ENCODE peak calls at places on chromosomes 16 and 17, in nine cellular contexts. One of them, this sample, is unnamed.

GRCh38 chr16:3580271-3580670 is 3.1 kb upstream of the NLRC3 start:
- DNase-seq in nephron progenitor cell: no peak
- DNase-seq in body of pancreas: no peak
- DNase-seq in GM20000: no peak
- DNase-seq in kidney epithelial cell: no peak
- DNase-seq in H1: no peak
- DNase-seq in HFF-Myc: no peak
- DNase-seq in fibroblast of lung: peak; percentile 6
- DNase-seq in endothelial cell of umbilical vein: no peak
- DNase-seq in this sample: no peak

GRCh38 chr16:89595330-89596060 is 17.9 kb upstream of the DPEP1 start:
- DNase-seq in body of pancreas: no peak
- DNase-seq in kidney epithelial cell: no peak
- DNase-seq in endothelial cell of umbilical vein: no peak
- DNase-seq in nephron progenitor cell: no peak
- DNase-seq in GM20000: no peak
- DNase-seq in fibroblast of lung: no peak
- DNase-seq in HFF-Myc: no peak
- DNase-seq in H1: no peak
- DNase-seq in this sample: no peak

GRCh38 chr17:50423553-50424159 is 2.4 kb upstream of the ACSF2 start:
- DNase-seq in GM20000: no peak
- DNase-seq in fibroblast of lung: peak; percentile 94
- DNase-seq in body of pancreas: peak; percentile 49
- DNase-seq in endothelial cell of umbilical vein: peak; percentile 83
- DNase-seq in nephron progenitor cell: no peak
- DNase-seq in H1: no peak
- DNase-seq in kidney epithelial cell: peak; percentile 53
- DNase-seq in HFF-Myc: peak; percentile 66
- DNase-seq in this sample: no peak

GRCh38 chr17:66702106-66702936 is 132.6 kb upstream of the CACNG5 start:
- DNase-seq in GM20000: no peak
- DNase-seq in kidney epithelial cell: no peak
- DNase-seq in endothelial cell of umbilical vein: no peak
- DNase-seq in nephron progenitor cell: no peak
- DNase-seq in fibroblast of lung: peak; percentile 64
- DNase-seq in HFF-Myc: no peak
- DNase-seq in body of pancreas: no peak
- DNase-seq in H1: no peak
- DNase-seq in this sample: no peak

GRCh38 chr17:28528329-28529011 is 22.3 kb downstream of the FOXN1 start:
- DNase-seq in fibroblast of lung: no peak
- DNase-seq in H1: no peak
- DNase-seq in GM20000: no peak
- DNase-seq in kidney epithelial cell: no peak
- DNase-seq in body of pancreas: no peak
- DNase-seq in HFF-Myc: no peak
- DNase-seq in endothelial cell of umbilical vein: no peak
- DNase-seq in nephron progenitor cell: no peak
- DNase-seq in this sample: no peak

GRCh38 chr17:78137392-78138203 is 7.0 kb downstream of the TMC8 start:
- DNase-seq in H1: no peak
- DNase-seq in endothelial cell of umbilical vein: no peak
- DNase-seq in nephron progenitor cell: no peak
- DNase-seq in fibroblast of lung: no peak
- DNase-seq in body of pancreas: no peak
- DNase-seq in kidney epithelial cell: no peak
- DNase-seq in GM20000: peak; percentile 37
- DNase-seq in HFF-Myc: no peak
- DNase-seq in this sample: no peak

GRCh38 chr16:31465788-31466370 is 6.1 kb upstream of the TGFB1I1 start:
- DNase-seq in kidney epithelial cell: no peak
- DNase-seq in fibroblast of lung: no peak
- DNase-seq in endothelial cell of umbilical vein: no peak
- DNase-seq in H1: no peak
- DNase-seq in body of pancreas: no peak
- DNase-seq in HFF-Myc: no peak
- DNase-seq in GM20000: peak; percentile 9
- DNase-seq in nephron progenitor cell: no peak
- DNase-seq in this sample: no peak

GRCh38 chr16:3812469-3813172 is 67.9 kb downstream of the CREBBP start:
- DNase-seq in endothelial cell of umbilical vein: no peak
- DNase-seq in kidney epithelial cell: no peak
- DNase-seq in fibroblast of lung: no peak
- DNase-seq in H1: no peak
- DNase-seq in HFF-Myc: no peak
- DNase-seq in GM20000: no peak
- DNase-seq in nephron progenitor cell: no peak
- DNase-seq in body of pancreas: no peak
- DNase-seq in this sample: no peak

GRCh38 chr17:76674600-76674999 is 31.0 kb upstream of the ST6GALNAC1 start:
- DNase-seq in GM20000: peak; percentile 2
- DNase-seq in endothelial cell of umbilical vein: no peak
- DNase-seq in kidney epithelial cell: no peak
- DNase-seq in body of pancreas: no peak
- DNase-seq in H1: no peak
- DNase-seq in fibroblast of lung: no peak
- DNase-seq in HFF-Myc: no peak
- DNase-seq in nephron progenitor cell: no peak
- DNase-seq in this sample: no peak

GRCh38 chr17:62854026-62854425 is 45.9 kb upstream of the MARCHF10 start:
- DNase-seq in endothelial cell of umbilical vein: no peak
- DNase-seq in HFF-Myc: peak; percentile 33
- DNase-seq in body of pancreas: no peak
- DNase-seq in kidney epithelial cell: no peak
- DNase-seq in H1: no peak
- DNase-seq in nephron progenitor cell: no peak
- DNase-seq in GM20000: no peak
- DNase-seq in fibroblast of lung: no peak
- DNase-seq in this sample: no peak

GRCh38 chr16:71894229-71894920 is 956 bp upstream of the IST1 start:
- DNase-seq in endothelial cell of umbilical vein: peak; percentile 77
- DNase-seq in kidney epithelial cell: no peak
- DNase-seq in H1: peak; percentile 39
- DNase-seq in fibroblast of lung: peak; percentile 71
- DNase-seq in GM20000: no peak
- DNase-seq in nephron progenitor cell: peak; percentile 50
- DNase-seq in HFF-Myc: peak; percentile 24
- DNase-seq in body of pancreas: peak; percentile 66
- DNase-seq in this sample: no peak
- TF ChIP-seq CTCF in endothelial cell of umbilical vein: no peak
- TF ChIP-seq CTCF in kidney epithelial cell: no peak
- TF ChIP-seq CTCF in H1: no peak
- TF ChIP-seq CTCF in fibroblast of lung: no peak
- TF ChIP-seq CTCF in GM20000: peak; percentile 23
- TF ChIP-seq CTCF in nephron progenitor cell: no peak
- TF ChIP-seq CTCF in HFF-Myc: peak; percentile 8
- TF ChIP-seq CTCF in body of pancreas: no peak
- TF ChIP-seq CTCF in this sample: peak; percentile 6

GRCh38 chr16:2531696-2532493 is 687 bp upstream of the CEMP1 start:
- DNase-seq in GM20000: peak; percentile 99
- DNase-seq in body of pancreas: peak; percentile 99
- DNase-seq in HFF-Myc: peak; percentile 85
- DNase-seq in kidney epithelial cell: peak; percentile 81
- DNase-seq in nephron progenitor cell: peak; percentile 97
- DNase-seq in endothelial cell of umbilical vein: peak; percentile 96
- DNase-seq in H1: peak; percentile 88
- DNase-seq in fibroblast of lung: peak; percentile 96
- DNase-seq in this sample: peak; percentile 89

GRCh38 chr16:2533912-2534311 is 2.7 kb upstream of the CEMP1 start:
- DNase-seq in body of pancreas: no peak
- DNase-seq in kidney epithelial cell: no peak
- DNase-seq in fibroblast of lung: no peak
- DNase-seq in endothelial cell of umbilical vein: no peak
- DNase-seq in HFF-Myc: no peak
- DNase-seq in nephron progenitor cell: no peak
- DNase-seq in H1: no peak
- DNase-seq in GM20000: no peak
- DNase-seq in this sample: no peak

GRCh38 chr16:2535644-2536021 is 2.2 kb upstream of the PDPK1 start:
- DNase-seq in endothelial cell of umbilical vein: no peak
- DNase-seq in kidney epithelial cell: no peak
- DNase-seq in body of pancreas: no peak
- DNase-seq in HFF-Myc: no peak
- DNase-seq in H1: no peak
- DNase-seq in nephron progenitor cell: no peak
- DNase-seq in fibroblast of lung: peak; percentile 93
- DNase-seq in GM20000: no peak
- DNase-seq in this sample: no peak

GRCh38 chr16:2532494-2533141 is 1.4 kb upstream of the CEMP1 start:
- DNase-seq in H1: no peak
- DNase-seq in body of pancreas: peak; percentile 92
- DNase-seq in kidney epithelial cell: no peak
- DNase-seq in fibroblast of lung: peak; percentile 52
- DNase-seq in HFF-Myc: no peak
- DNase-seq in GM20000: peak; percentile 72
- DNase-seq in endothelial cell of umbilical vein: peak; percentile 46
- DNase-seq in nephron progenitor cell: no peak
- DNase-seq in this sample: no peak

GRCh38 chr16:2537451-2538379 is at the start of gene PDPK1:
- DNase-seq in body of pancreas: peak; percentile 94
- DNase-seq in nephron progenitor cell: peak; percentile 88
- DNase-seq in H1: peak; percentile 75
- DNase-seq in HFF-Myc: peak; percentile 65
- DNase-seq in endothelial cell of umbilical vein: peak; percentile 94
- DNase-seq in GM20000: peak; percentile 98
- DNase-seq in kidney epithelial cell: peak; percentile 65
- DNase-seq in fibroblast of lung: peak; percentile 93
- DNase-seq in this sample: peak; percentile 90
- TF ChIP-seq CTCF in body of pancreas: no peak
- TF ChIP-seq CTCF in nephron progenitor cell: no peak
- TF ChIP-seq CTCF in H1: no peak
- TF ChIP-seq CTCF in HFF-Myc: no peak
- TF ChIP-seq CTCF in endothelial cell of umbilical vein: no peak
- TF ChIP-seq CTCF in GM20000: no peak
- TF ChIP-seq CTCF in kidney epithelial cell: no peak
- TF ChIP-seq CTCF in fibroblast of lung: no peak
- TF ChIP-seq CTCF in this sample: no peak

DNA sequence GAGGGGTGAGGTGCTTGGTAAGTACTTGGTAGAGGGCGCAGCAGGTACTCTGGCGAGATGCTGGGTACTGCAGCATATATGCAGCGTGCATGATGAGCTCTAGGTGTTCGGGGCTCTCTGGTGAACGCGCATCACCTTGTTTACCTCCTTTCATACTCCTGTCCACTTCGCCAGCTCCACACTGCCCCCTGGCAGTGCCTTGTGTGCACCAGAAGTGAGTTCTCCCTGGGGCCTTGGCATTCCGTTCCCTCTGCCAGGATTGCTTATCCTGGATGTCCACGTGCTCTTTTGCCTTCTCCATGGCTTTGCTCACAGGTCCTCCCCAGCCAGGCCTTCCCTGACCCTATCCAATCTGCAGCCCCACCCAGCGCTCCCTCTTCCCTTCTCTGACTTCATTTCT is 154.2 kb downstream of the MRM1 start:
- DNase-seq in nephron progenitor cell: no peak
- DNase-seq in body of pancreas: peak; percentile 11
- DNase-seq in endothelial cell of umbilical vein: peak; percentile 5
- DNase-seq in HFF-Myc: no peak
- DNase-seq in GM20000: peak; percentile 52
- DNase-seq in H1: peak; percentile 41
- DNase-seq in kidney epithelial cell: no peak
- DNase-seq in fibroblast of lung: no peak
- DNase-seq in this sample: no peak
- TF ChIP-seq CTCF in nephron progenitor cell: peak; percentile 22
- TF ChIP-seq CTCF in body of pancreas: no peak
- TF ChIP-seq CTCF in endothelial cell of umbilical vein: peak; percentile 19
- TF ChIP-seq CTCF in HFF-Myc: peak; percentile 65
- TF ChIP-seq CTCF in GM20000: peak; percentile 52
- TF ChIP-seq CTCF in H1: peak; percentile 88
- TF ChIP-seq CTCF in kidney epithelial cell: peak; percentile 50
- TF ChIP-seq CTCF in fibroblast of lung: no peak
- TF ChIP-seq CTCF in this sample: peak; percentile 47

DNA sequence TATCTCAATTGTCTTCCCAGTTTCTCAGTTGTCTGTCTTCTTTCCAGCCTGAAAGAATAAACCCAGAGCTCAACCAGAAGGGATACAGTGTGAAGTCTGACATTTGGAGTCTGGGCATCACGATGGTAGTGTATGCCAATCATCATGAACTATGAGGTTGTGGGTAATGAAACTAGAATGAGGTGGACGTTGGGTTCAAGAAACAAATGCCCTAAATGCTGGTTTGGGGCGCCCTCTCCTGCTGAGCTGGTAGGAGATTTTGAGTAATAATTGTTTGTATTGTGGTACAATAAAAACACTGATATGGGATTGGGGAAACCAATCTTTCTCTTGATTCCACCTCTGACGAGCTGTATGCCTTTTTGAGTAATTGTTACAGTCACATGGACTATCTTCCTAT is 110.4 kb downstream of the MAP2K6 start:
- DNase-seq in kidney epithelial cell: no peak
- DNase-seq in nephron progenitor cell: no peak
- DNase-seq in H1: no peak
- DNase-seq in HFF-Myc: no peak
- DNase-seq in body of pancreas: no peak
- DNase-seq in GM20000: no peak
- DNase-seq in endothelial cell of umbilical vein: no peak
- DNase-seq in fibroblast of lung: no peak
- DNase-seq in this sample: no peak
- TF ChIP-seq CTCF in kidney epithelial cell: peak; percentile 21
- TF ChIP-seq CTCF in nephron progenitor cell: no peak
- TF ChIP-seq CTCF in H1: no peak
- TF ChIP-seq CTCF in HFF-Myc: no peak
- TF ChIP-seq CTCF in body of pancreas: no peak
- TF ChIP-seq CTCF in GM20000: no peak
- TF ChIP-seq CTCF in endothelial cell of umbilical vein: peak; percentile 7
- TF ChIP-seq CTCF in fibroblast of lung: no peak
- TF ChIP-seq CTCF in this sample: no peak

GRCh38 chr16:16992986-16993783 is 477.6 kb downstream of the XYLT1 start:
- DNase-seq in kidney epithelial cell: no peak
- DNase-seq in endothelial cell of umbilical vein: no peak
- DNase-seq in body of pancreas: no peak
- DNase-seq in fibroblast of lung: no peak
- DNase-seq in nephron progenitor cell: peak; percentile 36
- DNase-seq in H1: no peak
- DNase-seq in HFF-Myc: no peak
- DNase-seq in GM20000: no peak
- DNase-seq in this sample: no peak

GRCh38 chr16:16997349-16997748 is 473.4 kb downstream of the XYLT1 start:
- DNase-seq in HFF-Myc: no peak
- DNase-seq in H1: no peak
- DNase-seq in nephron progenitor cell: no peak
- DNase-seq in body of pancreas: no peak
- DNase-seq in endothelial cell of umbilical vein: no peak
- DNase-seq in kidney epithelial cell: no peak
- DNase-seq in fibroblast of lung: no peak
- DNase-seq in GM20000: no peak
- DNase-seq in this sample: no peak

GRCh38 chr16:16994831-16995230 is 475.9 kb downstream of the XYLT1 start:
- DNase-seq in GM20000: no peak
- DNase-seq in fibroblast of lung: no peak
- DNase-seq in H1: no peak
- DNase-seq in endothelial cell of umbilical vein: no peak
- DNase-seq in kidney epithelial cell: no peak
- DNase-seq in nephron progenitor cell: no peak
- DNase-seq in HFF-Myc: no peak
- DNase-seq in body of pancreas: no peak
- DNase-seq in this sample: no peak

GRCh38 chr16:17001471-17001870 is 469.3 kb downstream of the XYLT1 start:
- DNase-seq in HFF-Myc: no peak
- DNase-seq in nephron progenitor cell: no peak
- DNase-seq in H1: no peak
- DNase-seq in body of pancreas: no peak
- DNase-seq in GM20000: no peak
- DNase-seq in kidney epithelial cell: no peak
- DNase-seq in endothelial cell of umbilical vein: no peak
- DNase-seq in fibroblast of lung: no peak
- DNase-seq in this sample: no peak

GRCh38 chr16:16996830-16997229 is 473.9 kb downstream of the XYLT1 start:
- DNase-seq in GM20000: no peak
- DNase-seq in body of pancreas: no peak
- DNase-seq in nephron progenitor cell: no peak
- DNase-seq in HFF-Myc: no peak
- DNase-seq in kidney epithelial cell: no peak
- DNase-seq in endothelial cell of umbilical vein: no peak
- DNase-seq in H1: no peak
- DNase-seq in fibroblast of lung: no peak
- DNase-seq in this sample: no peak
- TF ChIP-seq CTCF in GM20000: no peak
- TF ChIP-seq CTCF in body of pancreas: no peak
- TF ChIP-seq CTCF in nephron progenitor cell: no peak
- TF ChIP-seq CTCF in HFF-Myc: no peak
- TF ChIP-seq CTCF in kidney epithelial cell: no peak
- TF ChIP-seq CTCF in endothelial cell of umbilical vein: no peak
- TF ChIP-seq CTCF in H1: peak; percentile 71
- TF ChIP-seq CTCF in fibroblast of lung: no peak
- TF ChIP-seq CTCF in this sample: no peak